ENCODE peak calls at places on chromosomes 13 and 19, in seven cellular contexts. G, H, X, D, V, I and S are unnamed samples.

GRCh38 chr13:39531646-39532045 is 71.3 kb downstream of the LHFPL6 start:
- DNase-seq in X (no peak), D (peak), I (peak), V (no peak), H (no peak), G (no peak), S (no peak)

GRCh38 chr19:15633122-15633521 is 7.6 kb upstream of the CYP4F3 start:
- DNase-seq in V (no peak), D (no peak), X (no peak), I (no peak), H (no peak), G (no peak), S (no peak)

GRCh38 chr19:41029524-41030432 is 38.7 kb downstream of the CYP2B6 start:
- DNase-seq in X (no peak), H (no peak), I (no peak), G (no peak), V (no peak), D (no peak), S (no peak)

GRCh38 chr19:45505996-45506245 is 1.4 kb upstream of the VASP start:
- DNase-seq in G (no peak), H (no peak), D (no peak), I (no peak), V (no peak), X (no peak), S (no peak)

GRCh38 chr13:108855737-108856387 is 226.5 kb downstream of the MYO16 start:
- DNase-seq in X (no peak), V (no peak), I (no peak), D (no peak), G (no peak), H (no peak), S (no peak)

GRCh38 chr13:23985846-23986245 is 88.5 kb upstream of the C1QTNF9B start:
- DNase-seq in V (no peak), I (no peak), H (no peak), D (no peak), G (no peak), X (no peak), S (no peak)

GRCh38 chr13:97849305-97849704 is 104.2 kb upstream of the IPO5 start:
- DNase-seq in X (peak), D (peak), G (no peak), H (no peak), V (peak), I (peak), S (no peak)

GRCh38 chr19:310781-311496 is 19.7 kb upstream of the PLPP2 start:
- DNase-seq in I (no peak), V (no peak), D (no peak), H (no peak), G (no peak), X (no peak), S (no peak)

GRCh38 chr13:77374339-77374738 is 47.4 kb upstream of the MYCBP2 start:
- DNase-seq in H (no peak), D (no peak), X (no peak), I (no peak), V (no peak), G (no peak), S (no peak)

GRCh38 chr19:39469036-39469435 is 11.6 kb upstream of the TIMM50 start:
- DNase-seq in X (no peak), H (no peak), G (no peak), D (no peak), I (no peak), V (no peak), S (no peak)

GRCh38 chr19:16584825-16585801 is 12.9 kb upstream of the SLC35E1 start:
- DNase-seq in G (peak), I (no peak), X (no peak), D (no peak), H (no peak), V (no peak), S (no peak)

GRCh38 chr19:55443824-55444719 is 972 bp upstream of the SHISA7 start:
- DNase-seq in V (no peak), D (no peak), H (no peak), X (no peak), I (no peak), G (no peak), S (no peak)

GRCh38 chr19:48965806-48966540 is 864 bp downstream of the FTL start:
- DNase-seq in X (no peak), V (peak), G (peak), H (peak), D (peak), I (peak), S (peak)

GRCh38 chr19:36256853-36257511 is 42.1 kb downstream of the ZNF146 start:
- DNase-seq in D (no peak), G (no peak), V (no peak), X (no peak), H (no peak), I (no peak), S (no peak)

GRCh38 chr13:32022292-32022691 is 9.3 kb upstream of the FRY start:
- DNase-seq in X (no peak), I (no peak), D (no peak), H (no peak), G (no peak), V (no peak), S (no peak)

GRCh38 chr19:18319591-18320135 is 3.2 kb downstream of the LSM4 start:
- DNase-seq in I (no peak), G (peak), X (no peak), D (no peak), V (no peak), H (no peak), S (no peak)

GRCh38 chr19:14149509-14149994 is 13.2 kb upstream of the ASF1B start:
- DNase-seq in H (peak), I (no peak), X (no peak), V (peak), D (peak), G (peak), S (peak)

GRCh38 chr13:27168086-27168485 is 3.5 kb downstream of the USP12 start:
- DNase-seq in G (no peak), D (no peak), H (no peak), V (no peak), I (no peak), X (no peak), S (no peak)

GRCh38 chr13:19181621-19182485 is at the start of gene TUBA3C:
- DNase-seq in V (no peak), D (no peak), X (no peak), H (no peak), G (no peak), I (no peak), S (no peak)

GRCh38 chr19:10286803-10287737 is at the start of gene ICAM4:
- DNase-seq in H (no peak), D (peak), X (no peak), V (no peak), G (peak), I (peak), S (no peak)

GRCh38 chr19:29810504-29810871 is 1.3 kb upstream of the CCNE1 start:
- DNase-seq in G (no peak), V (no peak), I (peak), H (no peak), X (no peak), D (no peak), S (no peak)

GRCh38 chr13:40352385-40352778 is 314.1 kb downstream of the FOXO1 start:
- DNase-seq in H (no peak), D (peak), I (no peak), V (no peak), G (no peak), X (no peak), S (no peak)

GRCh38 chr19:11322269-11323024 is 17.0 kb downstream of the RAB3D start:
- DNase-seq in H (no peak), D (no peak), I (no peak), X (no peak), G (no peak), V (no peak), S (no peak)

GRCh38 chr19:5326986-5327623 is 13.5 kb downstream of the PTPRS start:
- DNase-seq in D (no peak), I (no peak), V (no peak), G (no peak), H (no peak), X (no peak), S (no peak)

GRCh38 chr19:29326849-29327840 is 114.2 kb upstream of the UQCRFS1 start:
- DNase-seq in D (no peak), I (no peak), X (no peak), H (no peak), G (no peak), V (no peak), S (no peak)

GRCh38 chr13:108527849-108528248 is 101.6 kb upstream of the MYO16 start:
- DNase-seq in H (no peak), I (no peak), G (no peak), X (no peak), V (no peak), D (no peak), S (no peak)

GRCh38 chr13:101982903-101983302 is 418.9 kb downstream of the FGF14 start:
- DNase-seq in I (no peak), V (no peak), D (no peak), X (no peak), G (no peak), H (no peak), S (no peak)

GRCh38 chr19:21482863-21483276 is 22.5 kb upstream of the ZNF429 start:
- DNase-seq in H (peak), V (peak), G (peak), I (peak), D (peak), X (no peak), S (peak)

GRCh38 chr19:58296086-58296485 is 9.1 kb upstream of the ERVK3-1 start:
- DNase-seq in D (no peak), X (no peak), I (no peak), H (no peak), G (no peak), V (no peak), S (no peak)

GRCh38 chr13:46603165-46603603 is 50.2 kb downstream of the LRCH1 start:
- DNase-seq in D (peak), G (no peak), V (no peak), H (no peak), X (no peak), I (no peak), S (no peak)

GRCh38 chr19:46493236-46494114 is 2.2 kb downstream of the PNMA8B start:
- DNase-seq in I (no peak), G (no peak), X (no peak), H (no peak), D (peak), V (no peak), S (peak)

GRCh38 chr13:29733069-29733700 is 117.2 kb downstream of the UBL3 start:
- DNase-seq in V (no peak), X (no peak), H (no peak), G (no peak), D (no peak), I (peak), S (no peak)

GRCh38 chr19:52188822-52189744 is 769 bp upstream of the PPP2R1A start:
- DNase-seq in I (no peak), X (no peak), V (no peak), D (no peak), H (no peak), G (peak), S (peak)

GRCh38 chr13:46633416-46633815 is 80.4 kb downstream of the LRCH1 start:
- DNase-seq in I (peak), D (peak), V (peak), H (no peak), G (no peak), X (no peak), S (no peak)

GRCh38 chr13:41061914-41062837 is 867 bp downstream of the WBP4 start:
- DNase-seq in I (peak), V (peak), D (peak), H (no peak), G (no peak), X (no peak), S (no peak)

GRCh38 chr19:1360818-1361461 is 22.8 kb upstream of the NDUFS7 start:
- DNase-seq in V (peak), G (no peak), I (peak), X (no peak), H (no peak), D (peak), S (no peak)

GRCh38 chr13:94825507-94825906 is 113.2 kb upstream of the SOX21 start:
- DNase-seq in I (peak), X (peak), D (peak), H (no peak), G (no peak), V (peak), S (no peak)

GRCh38 chr13:59016250-59016649 is 1147.5 kb downstream of the DIAPH3 start:
- DNase-seq in X (no peak), I (no peak), H (no peak), G (no peak), V (no peak), D (no peak), S (no peak)